ENCODE peak calls at places on chromosomes 3 and 15, in six cellular contexts. K is NCI-H748 treated with DMSO at 0.1 percent for 48 hours; E is CD4-positive, alpha-beta memory T cell; J is activated naive CD8-positive, alpha-beta T cell treated with anti-CD3 and anti-CD28 coated beads for 36 hours; Y is mucosa of gallbladder; T is brain microvascular endothelial cell. C is an unnamed sample.

GRCh38 chr15:46041907-46042306 is 407.1 kb downstream of the SQOR start:
- DNase-seq in Y (no peak), K (no peak), T (no peak), J (no peak), E (no peak), C (no peak)

GRCh38 chr3:81072591-81072990 is 688.9 kb downstream of the GBE1 start:
- DNase-seq in J (no peak), E (no peak), Y (no peak), T (no peak), K (no peak), C (no peak)

GRCh38 chr3:173826901-173827609 is 429.5 kb downstream of the NLGN1 start:
- DNase-seq in E (no peak), T (peak), Y (no peak), K (no peak), J (no peak), C (no peak)

GRCh38 chr15:81023483-81024264 is 23.0 kb downstream of the TLNRD1 start:
- DNase-seq in Y (peak), J (peak), T (peak), K (no peak), E (no peak), C (peak)

GRCh38 chr3:108524547-108524946 is 14.2 kb upstream of the MYH15 start:
- DNase-seq in E (no peak), K (no peak), Y (no peak), J (no peak), T (no peak), C (no peak)

GRCh38 chr15:39922450-39923092 is 2.5 kb upstream of the GPR176 start:
- DNase-seq in E (no peak), Y (no peak), K (no peak), J (no peak), T (no peak), C (no peak)

GRCh38 chr3:183554377-183554776 is 1.1 kb downstream of the KLHL6 start:
- DNase-seq in J (peak), Y (no peak), E (no peak), K (no peak), T (no peak), C (peak)

GRCh38 chr3:50323092-50323600 is 601 bp upstream of the HYAL2 start:
- DNase-seq in J (no peak), K (no peak), T (no peak), E (no peak), Y (no peak), C (no peak)

GRCh38 chr3:16885948-16886683 is 1.4 kb downstream of the PLCL2 start:
- DNase-seq in E (peak), Y (no peak), T (no peak), K (no peak), J (no peak), C (no peak)

GRCh38 chr15:74178326-74179100 is 5.0 kb downstream of the ISLR start:
- DNase-seq in J (no peak), K (no peak), Y (no peak), T (no peak), E (no peak), C (no peak)

GRCh38 chr15:89370120-89371077 is 35.8 kb upstream of the POLG start:
- DNase-seq in Y (no peak), E (no peak), K (no peak), T (no peak), J (no peak), C (no peak)

GRCh38 chr3:133941390-133941789 is 45.7 kb upstream of the RAB6B start:
- DNase-seq in Y (no peak), K (no peak), T (peak), E (no peak), J (no peak), C (no peak)

GRCh38 chr3:122936335-122936734 is 91.2 kb downstream of the SEMA5B start:
- DNase-seq in T (no peak), J (no peak), Y (no peak), K (no peak), E (no peak), C (no peak)

GRCh38 chr3:157103860-157104259 is 56.1 kb downstream of the CCNL1 start:
- DNase-seq in J (no peak), T (no peak), K (no peak), Y (no peak), E (no peak), C (no peak)

GRCh38 chr3:127629462-127630403 is 748 bp downstream of the PODXL2 start:
- DNase-seq in E (peak), J (peak), K (no peak), T (no peak), Y (no peak), C (peak)

GRCh38 chr3:50302095-50303037 is 1.0 kb downstream of the HYAL1 start:
- DNase-seq in E (no peak), T (no peak), K (no peak), J (no peak), Y (no peak), C (no peak)

GRCh38 chr15:89490550-89491315 is 5.7 kb downstream of the RHCG start:
- DNase-seq in E (no peak), T (no peak), Y (no peak), J (no peak), K (no peak), C (no peak)

GRCh38 chr3:45224824-45225464 is 1.1 kb downstream of the TMEM158 start:
- DNase-seq in J (peak), K (peak), E (no peak), Y (peak), T (peak), C (peak)

GRCh38 chr3:169562988-169563774 is 100.3 kb downstream of the MECOM start:
- DNase-seq in E (no peak), K (no peak), T (no peak), J (no peak), Y (no peak), C (no peak)

GRCh38 chr3:49377483-49377882 is 19.3 kb upstream of the GPX1 start:
- DNase-seq in Y (no peak), J (peak), T (peak), E (no peak), K (no peak), C (peak)

GRCh38 chr15:75230524-75231371 is 27.4 kb upstream of the GOLGA6C start:
- DNase-seq in T (no peak), J (no peak), Y (no peak), E (no peak), K (no peak), C (no peak)

GRCh38 chr3:99885085-99885484 is 67.4 kb downstream of the CMSS1 start:
- DNase-seq in E (no peak), J (no peak), Y (no peak), T (no peak), K (no peak), C (no peak)

GRCh38 chr15:41922353-41922752 is 28.5 kb upstream of the SPTBN5 start:
- DNase-seq in T (no peak), K (no peak), Y (no peak), E (no peak), J (no peak), C (no peak)

GRCh38 chr3:152471814-152472605 is 203.3 kb downstream of the MBNL1 start:
- DNase-seq in E (peak), J (peak), Y (peak), K (peak), T (peak), C (peak)

GRCh38 chr3:32886296-32886695 is 65.1 kb upstream of the CCR4 start:
- DNase-seq in T (no peak), K (no peak), Y (no peak), E (no peak), J (no peak), C (no peak)

GRCh38 chr3:17070560-17070959 is 185.8 kb downstream of the PLCL2 start:
- DNase-seq in K (peak), J (no peak), Y (peak), T (no peak), E (no peak), C (no peak)

GRCh38 chr3:154085799-154086198 is 35.4 kb upstream of the ARHGEF26 start:
- DNase-seq in K (no peak), J (no peak), T (no peak), E (no peak), Y (no peak), C (no peak)

GRCh38 chr3:46935168-46935858 is 41.2 kb downstream of the CCDC12 start:
- DNase-seq in T (peak), K (no peak), Y (peak), E (no peak), J (no peak), C (no peak)

GRCh38 chr15:63357061-63357460 is 24.6 kb downstream of the CA12 start:
- DNase-seq in Y (no peak), J (no peak), K (no peak), T (no peak), E (no peak), C (no peak)

GRCh38 chr3:147930417-147930816 is 521.3 kb downstream of the ZIC1 start:
- DNase-seq in Y (no peak), E (no peak), J (no peak), T (peak), K (no peak), C (no peak)

GRCh38 chr3:40713795-40714194 is 189.0 kb downstream of the ZNF621 start:
- DNase-seq in T (no peak), J (no peak), E (no peak), Y (no peak), K (no peak), C (no peak)

GRCh38 chr3:153219147-153219546 is 57.1 kb downstream of the RAP2B start:
- DNase-seq in Y (no peak), J (no peak), E (no peak), K (no peak), T (no peak), C (no peak)

GRCh38 chr15:40104296-40104864 is 4.3 kb downstream of the BMF start:
- DNase-seq in J (no peak), Y (no peak), T (no peak), E (no peak), K (no peak), C (no peak)

GRCh38 chr3:122799322-122799721 is 4.5 kb downstream of the SLC49A4 start:
- DNase-seq in J (no peak), T (no peak), E (no peak), Y (no peak), K (no peak), C (no peak)

C was measured in T-helper 2 cell treated with Interferon-gamma antibody and Interleukin-4, amounts not matched to agents 5 μg/mL and 100 μg/mL, for 36 hours.